ENCODE peak calls at places on chromosomes 13 and 19, in four cellular contexts. P, M, A and Q are unnamed samples. For H3K27me3, the result is how much of the 10 kb centered on the place peaks cover.

GRCh38 chr19:6030214-6030507 is 52.2 kb upstream of the RANBP3 start:
- DNase-seq in P (peak), A (no peak), M (peak), Q (no peak)

GRCh38 chr13:21371011-21371410 is 88.1 kb downstream of the ZDHHC20 start:
- DNase-seq in P (no peak), M (no peak), A (no peak), Q (no peak)

GRCh38 chr19:45638930-45639729 is at the start of gene EML2:
- DNase-seq in P (no peak), A (no peak), M (peak), Q (peak)

GRCh38 chr19:954672-955494 is 29.0 kb downstream of the ARID3A start:
- DNase-seq in A (no peak), P (no peak), M (no peak), Q (peak)

GRCh38 chr19:14006766-14007562 is 844 bp upstream of the RFX1 start:
- DNase-seq in M (peak), P (no peak), A (peak), Q (peak)

GRCh38 chr19:40542197-40542859 is 34.3 kb upstream of the SHKBP1 start:
- DNase-seq in P (peak), M (no peak), A (peak), Q (peak)

GRCh38 chr19:5154129-5154798 is 185.4 kb downstream of the KDM4B start:
- DNase-seq in P (no peak), M (no peak), A (no peak), Q (no peak)

GRCh38 chr19:48325265-48325910 is at the start of gene EMP3:
- DNase-seq in M (peak), A (peak), P (peak), Q (peak)

GRCh38 chr13:93797463-93797862 is 570.9 kb downstream of the GPC6 start:
- DNase-seq in A (no peak), M (no peak), P (no peak), Q (no peak)

GRCh38 chr13:30094015-30094533 is 213.3 kb downstream of the KATNAL1 start:
- DNase-seq in P (no peak), M (no peak), A (no peak), Q (no peak)

GRCh38 chr13:45105895-45106294 is 14.4 kb upstream of the GTF2F2 start:
- DNase-seq in M (no peak), A (no peak), P (peak), Q (no peak)

GRCh38 chr19:13984875-13985741 is 21.0 kb downstream of the RFX1 start:
- DNase-seq in A (no peak), M (no peak), P (no peak), Q (peak)

GRCh38 chr13:41501281-41501680 is 43.9 kb downstream of the RGCC start:
- DNase-seq in M (no peak), P (no peak), A (no peak), Q (no peak)

GRCh38 chr19:10390652-10391286 is 10.4 kb upstream of the TYK2 start:
- DNase-seq in A (peak), P (peak), M (peak), Q (no peak)

GRCh38 chr19:55454787-55455243 is 6.6 kb downstream of the ISOC2 start:
- DNase-seq in A (no peak), P (no peak), M (no peak), Q (no peak)

GRCh38 chr13:98022210-98022609 is 68.7 kb downstream of the IPO5 start:
- DNase-seq in P (peak), M (peak), A (no peak), Q (no peak)

GRCh38 chr13:41973247-41973741 is 12.4 kb upstream of the VWA8 start:
- DNase-seq in A (no peak), M (no peak), P (no peak), Q (no peak)

GRCh38 chr19:56720281-56720680 is 48.7 kb upstream of the ZNF835 start:
- DNase-seq in P (no peak), A (no peak), M (no peak), Q (no peak)

GRCh38 chr13:32247887-32248286 is 67.3 kb downstream of the ZAR1L start:
- DNase-seq in A (no peak), M (no peak), P (no peak), Q (no peak)

GRCh38 chr13:106532111-106532929 is 3.1 kb downstream of the EFNB2 start:
- DNase-seq in A (peak), P (no peak), M (peak), Q (no peak)

GRCh38 chr13:44573790-44574465 is 2.2 kb downstream of the TSC22D1 start:
- DNase-seq in M (peak), A (no peak), P (no peak), Q (no peak)

GRCh38 chr19:38401148-38401547 is 1.7 kb upstream of the FAM98C start:
- DNase-seq in A (no peak), P (no peak), M (peak), Q (no peak)

GRCh38 chr19:38399537-38399936 is 3.4 kb upstream of the FAM98C start:
- DNase-seq in P (no peak), M (no peak), A (no peak), Q (no peak)

GRCh38 chr19:38402623-38402966 is 298 bp upstream of the FAM98C start:
- DNase-seq in P (no peak), M (no peak), A (no peak), Q (no peak)

GRCh38 chr19:38400361-38400760 is 2.5 kb upstream of the FAM98C start:
- DNase-seq in M (no peak), A (no peak), P (no peak), Q (no peak)

DNA sequence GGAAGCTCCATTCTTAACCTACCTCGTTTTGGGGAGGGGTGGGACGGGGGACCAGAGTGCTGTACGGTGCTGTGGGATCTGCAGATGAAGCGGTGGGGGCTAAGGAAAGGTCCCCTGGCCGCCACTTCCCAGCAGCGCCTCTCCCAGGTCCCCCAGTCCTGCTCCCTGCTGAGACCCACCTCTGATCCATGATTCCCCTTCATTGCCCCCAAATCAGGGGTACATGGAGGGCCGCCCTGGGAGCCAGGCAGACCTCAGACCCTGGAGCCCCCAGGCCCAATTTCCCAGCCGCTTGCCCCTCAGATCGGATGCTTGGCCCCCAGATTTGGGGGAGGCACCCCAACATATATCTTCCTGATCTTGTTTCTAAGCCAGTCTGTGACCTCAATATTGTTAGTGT is 3.8 kb upstream of the FAM98C start:
- DNase-seq in M (no peak), A (no peak), P (no peak), Q (no peak)
- H3K27me3 ChIP-seq in M (under half), A (under half), P (under half), Q (under half)

GRCh38 chr19:35034005-35034502 is 3.8 kb downstream of the SCN1B start:
- DNase-seq in P (no peak), A (no peak), M (no peak), Q (no peak)

GRCh38 chr19:35033067-35034004 is 3.1 kb downstream of the SCN1B start:
- DNase-seq in A (no peak), P (no peak), M (no peak), Q (no peak)

GRCh38 chr19:35030257-35031071 is at the start of gene SCN1B:
- DNase-seq in P (no peak), M (peak), A (peak), Q (peak)

GRCh38 chr19:35031072-35031881 is 1.0 kb downstream of the SCN1B start:
- DNase-seq in P (no peak), M (peak), A (no peak), Q (no peak)

DNA sequence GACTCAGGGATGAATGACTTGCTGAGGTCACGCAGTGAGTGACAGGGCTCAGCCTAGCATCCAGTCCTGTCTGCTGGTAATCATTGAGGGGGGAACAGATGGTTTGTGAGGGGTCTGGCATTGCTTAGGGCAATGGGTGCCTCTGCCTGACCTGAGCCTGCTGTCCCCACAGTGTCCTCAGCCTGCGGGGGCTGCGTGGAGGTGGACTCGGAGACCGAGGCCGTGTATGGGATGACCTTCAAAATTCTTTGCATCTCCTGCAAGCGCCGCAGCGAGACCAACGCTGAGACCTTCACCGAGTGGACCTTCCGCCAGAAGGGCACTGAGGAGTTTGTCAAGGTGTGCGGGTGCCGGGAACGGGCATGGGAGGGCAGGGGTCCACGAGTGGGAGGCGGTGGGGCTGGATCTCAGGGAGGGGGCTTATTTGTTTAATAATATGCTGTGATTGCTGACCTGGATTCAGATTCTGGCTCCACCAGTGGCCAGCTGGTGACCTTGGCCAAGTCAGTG is 2.1 kb downstream of the SCN1B start:
- DNase-seq in P (no peak), M (no peak), A (no peak), Q (no peak)
- H3K27me3 ChIP-seq in P (under half), M (under half), A (under half), Q (under half)

DNA sequence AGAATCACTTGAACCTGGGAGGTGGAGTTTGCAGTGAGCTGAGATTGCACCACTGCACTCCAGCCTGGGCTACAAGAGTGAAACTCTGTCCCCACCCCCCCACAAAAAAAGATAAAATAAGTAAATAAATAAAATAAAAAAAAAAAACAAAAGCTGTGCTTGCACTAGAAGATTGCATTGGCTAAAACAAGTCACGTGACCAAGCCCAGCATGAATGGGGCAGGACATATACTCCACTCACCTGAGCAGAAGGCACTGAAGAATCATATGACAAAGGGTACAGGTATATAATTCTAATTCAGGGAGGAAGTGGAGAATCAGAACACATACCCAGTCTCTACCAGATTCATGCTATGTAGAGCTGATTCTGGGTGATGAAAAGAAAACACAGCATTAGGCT is 36.6 kb downstream of the CYP4F22 start:
- DNase-seq in A (no peak), M (no peak), P (no peak), Q (no peak)
- H3K27me3 ChIP-seq in A (under half), M (under half), P (under half), Q (under half)

GRCh38 chr19:39444598-39445257 is 654 bp upstream of the SUPT5H start:
- DNase-seq in M (peak), A (no peak), P (no peak), Q (no peak)

GRCh38 chr19:39445258-39446071 is at the start of gene SUPT5H:
- DNase-seq in A (peak), M (peak), P (peak), Q (peak)

GRCh38 chr19:39448271-39448670 is 2.9 kb downstream of the SUPT5H start:
- DNase-seq in A (no peak), M (peak), P (no peak), Q (no peak)

GRCh38 chr19:39446365-39447084 is 1.1 kb downstream of the SUPT5H start:
- DNase-seq in P (no peak), A (no peak), M (no peak), Q (no peak)

GRCh38 chr19:39449116-39449797 is 3.9 kb downstream of the SUPT5H start:
- DNase-seq in A (no peak), M (no peak), P (no peak), Q (no peak)
- H3K27me3 ChIP-seq in A (under half), M (under half), P (under half), Q (under half)

DNA sequence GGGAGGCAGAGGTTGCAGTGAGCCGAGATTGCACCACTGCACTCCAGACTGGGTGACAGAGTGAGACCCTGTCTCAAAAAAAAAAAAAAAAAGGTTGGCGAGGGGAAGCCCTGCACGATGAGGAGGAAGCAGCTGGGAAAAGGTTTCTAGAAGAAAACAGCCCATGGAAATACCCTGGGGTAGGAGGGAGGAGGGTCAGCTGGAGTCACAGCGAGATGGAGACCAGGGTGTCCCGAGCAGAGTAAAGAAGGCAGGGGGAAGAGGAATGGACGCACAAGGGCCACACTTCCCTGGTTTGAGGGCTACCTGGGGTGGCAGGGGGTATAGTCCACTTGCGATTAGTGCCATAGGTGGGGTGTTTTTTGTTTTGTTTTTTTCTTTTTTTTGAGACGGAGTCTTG is 6.4 kb downstream of the KANK3 start:
- DNase-seq in P (no peak), M (no peak), A (no peak), Q (no peak)
- H3K27me3 ChIP-seq in P (under half), M (under half), A (under half), Q (under half)

DNA sequence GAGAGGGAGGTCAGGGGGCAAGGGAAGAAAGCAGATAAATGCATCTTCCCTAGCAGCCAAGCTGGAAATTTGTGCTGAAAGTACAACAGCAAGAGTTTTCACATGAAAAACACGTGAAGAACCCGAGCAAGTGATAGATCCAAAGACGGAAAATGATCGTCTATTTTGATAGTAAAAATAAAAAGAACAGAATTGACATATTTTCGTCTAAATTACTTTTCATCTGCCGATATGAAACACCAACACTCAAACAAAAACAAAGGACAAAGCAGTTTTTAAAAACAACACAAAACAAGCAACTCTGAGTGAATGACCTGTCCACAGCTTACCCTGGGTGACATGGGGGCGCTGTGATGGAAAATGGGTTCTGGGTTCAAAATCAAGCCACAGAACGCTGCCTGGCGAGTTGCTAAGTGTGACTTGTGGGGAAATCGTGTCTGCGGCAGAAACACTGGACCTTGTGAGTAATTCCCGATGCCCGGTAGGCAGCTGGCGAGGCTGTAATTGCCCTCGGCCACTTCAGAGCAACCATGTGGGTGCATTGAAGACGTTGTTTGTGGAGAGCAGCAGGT is 7.3 kb downstream of the SOX1 start:
- DNase-seq in M (no peak), A (no peak), P (no peak), Q (no peak)
- H3K27me3 ChIP-seq in M (under half), A (under half), P (under half), Q (under half)

DNA sequence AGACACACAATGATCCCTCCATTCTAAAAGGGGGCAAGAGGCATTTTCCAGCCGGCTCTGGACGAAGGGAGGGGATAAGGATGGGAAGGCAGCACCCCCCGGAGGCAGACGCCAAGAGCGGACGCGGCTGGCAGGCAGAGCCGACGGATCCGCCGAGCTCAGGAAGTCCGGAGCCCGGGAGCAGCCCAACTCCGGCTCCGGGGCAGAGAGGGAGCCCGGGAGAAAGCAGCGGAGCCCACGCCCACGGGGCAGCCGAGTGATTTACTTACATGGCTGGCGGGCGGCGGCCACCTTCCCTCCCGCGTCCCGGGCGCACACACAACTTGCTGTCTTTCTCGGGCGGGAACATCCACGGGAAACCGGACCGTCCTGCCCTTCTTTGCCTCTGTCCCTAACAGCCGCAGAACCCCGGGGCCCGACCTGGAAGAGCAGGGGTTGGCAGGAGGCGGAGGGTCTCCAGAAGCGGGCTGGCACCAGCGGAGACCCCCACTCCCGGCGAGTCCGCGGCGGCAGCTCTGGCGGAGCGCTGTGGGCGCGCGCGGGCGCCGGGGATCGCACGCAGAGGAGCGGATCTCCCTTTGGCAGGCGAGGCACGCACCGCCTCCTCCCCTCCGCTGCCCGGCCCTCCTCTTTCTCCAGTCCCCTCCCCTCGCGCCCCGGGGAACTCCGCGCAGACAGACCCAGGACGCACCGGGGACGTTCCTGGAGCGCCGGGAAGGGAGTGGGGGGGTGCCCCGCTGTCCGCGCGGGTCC is at the start of gene LHFPL6:
- DNase-seq in M (peak), A (peak), P (peak), Q (peak)
- H3K27me3 ChIP-seq in M (under half), A (under half), P (under half), Q (under half)

GRCh38 chr13:20239748-20240147 is 7.6 kb upstream of the GJB6 start:
- DNase-seq in A (no peak), P (no peak), M (no peak), Q (no peak)

GRCh38 chr13:20247403-20247802 is 15.3 kb upstream of the GJB6 start:
- DNase-seq in P (no peak), M (no peak), A (no peak), Q (no peak)

GRCh38 chr13:20241593-20241992 is 9.5 kb upstream of the GJB6 start:
- DNase-seq in M (no peak), A (no peak), P (no peak), Q (no peak)
- H3K27me3 ChIP-seq in M (under half), A (under half), P (under half), Q (under half)